ENCODE peak calls at places on chromosomes 4 and X, in six cellular contexts. I, U, W, O, V and R are unnamed samples.
A peak's percentile ranks its signal among the peaks of the same experiment; 100 is the strongest.

GRCh38 chrX:46595084-46595483 is 21.5 kb downstream of the CHST7 start:
- DNase-seq in I (no peak), V (no peak), W (no peak), U (no peak), O (no peak), R (no peak)

GRCh38 chrX:2317527-2318055 is 183.2 kb downstream of the DHRSX start:
- DNase-seq in W (no peak), O (no peak), V (no peak), I (no peak), U (no peak), R (no peak)

GRCh38 chr4:86670739-86671138 is 76.6 kb downstream of the PTPN13 start:
- DNase-seq in O (no peak), I (peak; percentile 16), V (no peak), W (peak; percentile 91), U (no peak), R (no peak)

GRCh38 chr4:20043992-20044391 is 207.7 kb upstream of the SLIT2 start:
- DNase-seq in U (no peak), I (peak; percentile 12), O (no peak), V (no peak), W (no peak), R (no peak)

GRCh38 chr4:156109943-156110925 is 156.6 kb upstream of the CTSO start:
- DNase-seq in W (no peak), V (peak; percentile 3), O (peak; percentile 43), U (no peak), I (no peak), R (no peak)

GRCh38 chr4:41655177-41655576 is 93.3 kb downstream of the PHOX2B start:
- DNase-seq in V (no peak), U (no peak), O (no peak), I (no peak), W (peak; percentile 64), R (no peak)

GRCh38 chr4:87152310-87153061 is 67.9 kb downstream of the KLHL8 start:
- DNase-seq in U (no peak), V (no peak), W (no peak), I (no peak), O (no peak), R (no peak)

GRCh38 chrX:100654256-100654655 is 10.3 kb downstream of the SRPX2 start:
- DNase-seq in I (no peak), U (no peak), O (no peak), V (peak; percentile 19), W (peak; percentile 53), R (no peak)

GRCh38 chrX:100645106-100645505 is 1.1 kb downstream of the SRPX2 start:
- DNase-seq in O (no peak), W (peak; percentile 65), I (no peak), U (no peak), V (no peak), R (no peak)

GRCh38 chr4:173038192-173038896 is 130.3 kb upstream of the GALNT7 start:
- DNase-seq in I (no peak), O (no peak), U (no peak), V (no peak), W (peak; percentile 60), R (no peak)

GRCh38 chr4:57355066-57355465 is 244.9 kb upstream of the IGFBP7 start:
- DNase-seq in O (no peak), U (no peak), I (no peak), V (no peak), W (peak; percentile 23), R (no peak)

GRCh38 chrX:64394874-64395567 is at the start of gene MTMR8:
- DNase-seq in I (no peak), W (peak; percentile 65), V (peak; percentile 81), O (peak; percentile 80), U (peak; percentile 67), R (peak; percentile 89)

GRCh38 chr4:7911044-7911578 is 28.6 kb downstream of the AFAP1 start:
- DNase-seq in I (no peak), V (no peak), U (no peak), O (no peak), W (no peak), R (no peak)

GRCh38 chr4:117971406-117971805 is 62.9 kb upstream of the NDST3 start:
- DNase-seq in I (no peak), O (no peak), W (no peak), V (no peak), U (no peak), R (no peak)

GRCh38 chr4:8069102-8069752 is 89.4 kb downstream of the ABLIM2 start:
- DNase-seq in W (no peak), U (no peak), I (no peak), O (peak; percentile 79), V (no peak), R (no peak)

GRCh38 chr4:3605491-3605890 is 73.3 kb upstream of the LRPAP1 start:
- DNase-seq in U (no peak), V (no peak), O (no peak), I (no peak), W (no peak), R (no peak)

GRCh38 chrX:46325312-46325877 is 219.8 kb downstream of the ZNF674 start:
- DNase-seq in O (no peak), U (no peak), V (peak; percentile 90), I (no peak), W (peak; percentile 96), R (no peak)

GRCh38 chr4:31083451-31083850 is 363.3 kb downstream of the PCDH7 start:
- DNase-seq in V (no peak), I (no peak), O (no peak), U (no peak), W (no peak), R (no peak)

GRCh38 chr4:42638993-42639392 is 17.9 kb downstream of the ATP8A1 start:
- DNase-seq in I (no peak), V (no peak), O (no peak), W (no peak), U (no peak), R (no peak)

GRCh38 chrX:20477219-20477618 is 210.5 kb upstream of the RPS6KA3 start:
- DNase-seq in U (no peak), W (no peak), O (no peak), I (no peak), V (no peak), R (no peak)

GRCh38 chr4:7326306-7326692 is 108.4 kb downstream of the PSAPL1 start:
- DNase-seq in U (no peak), V (no peak), W (no peak), O (peak; percentile 59), I (no peak), R (no peak)

GRCh38 chrX:79270401-79270800 is 96.7 kb downstream of the ITM2A start:
- DNase-seq in I (no peak), O (peak; percentile 24), W (no peak), V (peak; percentile 1), U (peak; percentile 42), R (no peak)

GRCh38 chr4:129344058-129344457 is 248.1 kb downstream of the C4orf33 start:
- DNase-seq in I (no peak), O (no peak), V (peak; percentile 29), U (no peak), W (peak; percentile 71), R (no peak)

GRCh38 chr4:111274486-111274885 is 651.6 kb upstream of the PITX2 start:
- DNase-seq in V (no peak), W (no peak), U (no peak), O (no peak), I (no peak), R (no peak)

GRCh38 chrX:6021316-6022091 is 207.2 kb downstream of the NLGN4X start:
- DNase-seq in I (no peak), V (peak; percentile 21), W (peak; percentile 58), U (no peak), O (no peak), R (no peak)

GRCh38 chr4:88846232-88846790 is 148.7 kb upstream of the NAP1L5 start:
- DNase-seq in W (peak; percentile 46), O (no peak), V (no peak), I (no peak), U (no peak), R (no peak)

GRCh38 chrX:31314921-31315320 is 243.1 kb upstream of the FTHL17 start:
- DNase-seq in I (no peak), W (no peak), U (no peak), O (no peak), V (no peak), R (no peak)

GRCh38 chrX:41145920-41146608 is 60.8 kb downstream of the USP9X start:
- DNase-seq in V (no peak), U (no peak), O (no peak), W (peak; percentile 77), I (peak; percentile 52), R (no peak)
- TF ChIP-seq CTCF in V (no peak), U (no peak), O (no peak), W (no peak), I (no peak), R (peak; percentile 17)

GRCh38 chr4:60805500-60806313 is 394.4 kb upstream of the ADGRL3 start:
- DNase-seq in O (no peak), V (peak; percentile 3), U (no peak), W (peak; percentile 78), I (peak; percentile 2), R (no peak)
- TF ChIP-seq CTCF in O (peak; percentile 46), V (no peak), U (no peak), W (peak; percentile 95), I (peak; percentile 54), R (peak; percentile 79)

GRCh38 chr4:27861802-27862201 is 1001.2 kb downstream of the STIM2 start:
- DNase-seq in O (no peak), W (peak; percentile 49), I (no peak), U (no peak), V (no peak), R (no peak)

DNA sequence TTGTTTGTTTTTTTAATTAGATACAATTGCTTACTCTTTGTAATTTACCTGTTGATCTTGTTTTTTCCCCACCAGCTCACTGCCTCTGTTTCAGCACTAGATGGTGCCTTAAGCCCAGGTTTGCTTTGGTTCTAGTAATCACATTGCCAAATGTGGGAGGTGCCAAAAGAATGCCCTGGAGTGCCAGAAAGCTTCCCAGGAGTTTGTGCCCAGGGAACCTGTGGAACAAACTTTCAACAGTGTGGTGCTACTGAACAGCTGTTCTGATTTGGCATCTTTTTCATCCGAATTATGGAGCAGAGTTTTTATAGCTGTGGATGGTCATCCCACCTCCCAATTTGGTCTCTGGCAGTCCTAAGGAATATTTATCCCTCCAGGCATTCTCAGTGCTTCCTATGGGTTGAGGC is 1000.7 kb downstream of the STIM2 start:
- DNase-seq in U (no peak), I (no peak), V (peak; percentile 13), O (no peak), W (peak; percentile 79), R (no peak)
- TF ChIP-seq CTCF in U (no peak), I (peak; percentile 23), V (peak; percentile 25), O (peak; percentile 53), W (peak; percentile 84), R (peak; percentile 69)

DNA sequence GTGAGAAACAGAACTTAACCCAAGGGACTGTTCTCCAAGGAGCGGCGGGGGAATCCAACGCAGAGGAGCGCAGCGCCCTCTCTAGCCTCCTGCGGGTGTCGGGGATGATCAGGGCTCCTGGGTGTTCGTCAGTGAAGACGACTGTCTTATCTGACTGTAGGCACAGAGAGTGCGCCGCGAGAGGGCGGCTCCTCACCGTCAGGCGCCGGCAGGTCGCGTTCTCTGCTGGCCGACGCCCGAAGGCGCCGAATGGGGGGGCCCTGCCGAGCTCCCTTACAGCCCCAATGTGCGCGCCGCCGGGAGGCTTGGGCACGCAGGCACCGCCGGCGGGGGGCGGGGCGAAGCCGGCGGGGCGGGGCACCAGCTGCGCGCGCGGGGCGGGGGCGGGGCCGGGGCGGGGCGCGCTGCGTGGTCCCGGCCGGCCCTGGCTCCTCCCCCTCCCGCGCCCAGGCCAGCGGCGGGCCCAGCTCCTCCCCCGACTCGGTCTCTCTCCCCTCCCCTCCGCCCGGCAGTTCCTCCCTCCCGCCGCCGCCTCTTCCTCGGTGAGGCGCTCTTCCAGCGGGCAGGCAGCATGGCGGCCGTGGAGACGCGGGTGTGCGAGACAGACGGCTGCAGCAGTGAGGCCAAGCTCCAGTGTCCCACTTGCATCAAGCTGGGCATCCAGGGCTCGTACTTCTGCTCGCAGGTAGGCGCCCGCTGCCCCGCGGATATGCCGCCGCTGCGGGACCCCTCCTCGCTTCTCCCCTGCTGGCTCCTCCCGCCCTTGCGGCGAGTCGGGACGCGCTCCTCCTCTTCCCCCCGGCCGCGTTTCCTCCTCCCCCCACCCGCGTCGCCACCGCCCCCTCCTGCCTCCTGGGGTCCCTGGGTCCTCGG is at the start of gene METAP1:
- DNase-seq in U (peak; percentile 94), V (peak; percentile 91), I (peak; percentile 81), O (peak; percentile 99), W (peak; percentile 90), R (peak; percentile 96)
- TF ChIP-seq CTCF in U (peak; percentile 63), V (no peak), I (peak; percentile 59), O (peak; percentile 38), W (peak; percentile 67), R (peak; percentile 59)